ENCODE peak calls at places on chromosome 1, in ten cellular contexts. S, V, J, P, C, O, W, N, U and Z are unnamed samples.

GRCh38 chr1:111747282-111747734 is 8.1 kb upstream of the INKA2 start:
- DNase-seq in S (peak), V (no peak), J (no peak), P (peak), C (peak), O (peak), W (peak), N (peak), U (peak), Z (no peak)

GRCh38 chr1:147243228-147243685 is 773 bp downstream of the CHD1L start:
- DNase-seq in S (no peak), V (peak), J (no peak), P (no peak), C (no peak), O (peak), W (peak), N (no peak), U (peak), Z (no peak)

GRCh38 chr1:110155878-110156522 is 5.7 kb downstream of the SLC6A17 start:
- DNase-seq in S (peak), V (peak), J (no peak), P (peak), C (peak), O (peak), W (peak), N (peak), U (peak), Z (no peak)

GRCh38 chr1:109535971-109536491 is 3.6 kb upstream of the GPR61 start:
- DNase-seq in S (no peak), V (no peak), J (no peak), P (no peak), C (no peak), O (no peak), W (no peak), N (no peak), U (no peak), Z (no peak)

GRCh38 chr1:53396563-53397268 is 62.5 kb upstream of the DMRTB1 start:
- DNase-seq in S (no peak), V (peak), J (no peak), P (no peak), C (no peak), O (no peak), W (peak), N (no peak), U (no peak), Z (no peak)

GRCh38 chr1:226711976-226712778 is 26.9 kb downstream of the ITPKB start:
- DNase-seq in S (no peak), V (no peak), J (no peak), P (no peak), C (peak), O (no peak), W (no peak), N (no peak), U (peak), Z (no peak)

GRCh38 chr1:232534552-232535517 is 95.1 kb downstream of the SIPA1L2 start:
- DNase-seq in S (no peak), V (no peak), J (no peak), P (no peak), C (no peak), O (no peak), W (no peak), N (no peak), U (no peak), Z (no peak)

GRCh38 chr1:59631561-59631960 is 183.2 kb upstream of the HOOK1 start:
- DNase-seq in S (no peak), V (no peak), J (no peak), P (no peak), C (no peak), O (no peak), W (no peak), N (no peak), U (no peak), Z (no peak)

GRCh38 chr1:52368383-52369172 is 2.6 kb upstream of the CC2D1B start:
- DNase-seq in S (peak), V (peak), J (no peak), P (peak), C (peak), O (peak), W (peak), N (peak), U (no peak), Z (peak)

GRCh38 chr1:77687519-77687906 is 5.1 kb upstream of the ZZZ3 start:
- DNase-seq in S (peak), V (peak), J (no peak), P (peak), C (peak), O (no peak), W (no peak), N (no peak), U (peak), Z (no peak)
- TF ChIP-seq CTCF in S (peak), V (peak), J (no peak), P (peak), C (peak), O (no peak), W (no peak), N (peak), U (peak), Z (peak)

GRCh38 chr1:23792151-23792945 is 1.4 kb downstream of the LYPLA2 start:
- DNase-seq in S (no peak), V (peak), J (no peak), P (no peak), C (no peak), O (no peak), W (no peak), N (no peak), U (no peak), Z (no peak)
- H3K4me3 ChIP-seq in S (peak), V (peak), J (peak), P (peak), C (peak), O (peak), W (no peak), N (peak), U (peak), Z (peak)

DNA sequence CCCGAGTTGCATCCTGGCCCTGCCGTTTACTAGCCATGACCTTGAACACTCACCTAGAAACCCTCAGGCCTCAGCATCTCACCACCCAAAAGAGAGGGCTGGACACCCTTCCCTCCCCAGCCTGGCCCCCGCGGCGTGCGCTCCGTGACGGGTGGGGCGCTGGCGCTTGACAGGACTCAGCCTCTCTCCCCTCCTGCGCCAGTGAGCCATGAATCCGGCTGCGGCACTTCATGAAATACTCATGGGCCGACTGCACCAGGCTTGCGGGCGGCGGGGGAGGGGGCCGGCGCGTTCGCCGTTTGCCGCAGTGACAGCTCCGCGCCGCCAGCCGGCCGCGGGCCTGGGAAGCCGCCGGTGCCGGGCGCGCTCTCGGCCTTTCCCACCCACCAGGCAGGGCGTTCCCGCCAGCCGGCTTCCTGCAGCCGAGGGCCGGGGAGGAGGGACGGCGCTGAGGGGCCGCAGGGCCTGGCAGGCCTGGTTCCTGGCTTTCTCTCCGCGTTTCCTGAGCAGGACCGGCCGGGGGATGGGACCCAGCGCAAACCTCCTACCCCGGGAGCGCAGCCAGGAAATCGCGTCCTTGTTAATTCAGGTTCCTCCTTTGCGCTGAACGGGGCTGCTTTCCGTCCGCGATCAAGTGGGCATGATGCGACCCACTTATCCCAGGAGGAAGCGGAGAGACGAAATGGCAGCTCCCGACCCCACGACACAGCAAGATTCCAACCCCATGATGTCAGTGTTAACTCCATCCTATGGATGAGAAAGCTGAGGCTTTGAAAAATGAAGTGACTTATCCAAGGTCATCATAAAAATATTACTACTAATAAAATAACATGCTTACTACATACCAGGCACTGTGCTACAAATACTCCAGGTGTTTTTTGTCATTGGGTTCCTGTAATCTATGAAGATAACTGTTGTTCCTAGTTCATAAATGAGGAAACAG is 9.1 kb upstream of the LUZP1 start:
- DNase-seq in S (peak), V (peak), J (no peak), P (peak), C (peak), O (peak), W (peak), N (peak), U (peak), Z (no peak)
- TF ChIP-seq CTCF in S (no peak), V (peak), J (no peak), P (no peak), C (no peak), O (no peak), W (peak), N (no peak), U (no peak), Z (no peak)

DNA sequence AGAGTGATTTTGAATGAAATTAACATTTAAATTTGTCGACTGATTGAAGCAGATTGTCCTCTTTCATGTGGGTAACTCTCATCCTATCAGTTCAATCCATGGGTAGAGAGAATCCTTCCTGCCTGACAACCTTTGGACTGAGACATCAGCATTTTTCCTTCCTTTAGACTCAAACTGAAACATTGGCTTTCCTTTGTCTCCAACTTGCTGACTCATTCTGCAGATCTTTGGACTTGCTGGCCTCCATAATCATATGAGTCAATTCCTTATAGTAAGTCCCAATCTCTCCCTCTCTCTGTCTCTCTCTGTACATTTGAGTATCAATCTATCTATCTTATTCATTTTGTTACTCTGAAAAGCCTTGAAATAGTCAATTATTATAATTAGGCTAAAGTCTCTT is 416.7 kb downstream of the LRRIQ3 start:
- DNase-seq in S (no peak), V (no peak), J (no peak), P (no peak), C (no peak), O (no peak), W (no peak), N (no peak), U (no peak), Z (no peak)
- H3K4me3 ChIP-seq in S (no peak), V (no peak), J (no peak), P (no peak), C (no peak), O (no peak), W (no peak), N (no peak), U (no peak), Z (no peak)

GRCh38 chr1:227733751-227734545 is 1.2 kb downstream of the JMJD4 start:
- DNase-seq in S (no peak), V (no peak), J (no peak), P (no peak), C (no peak), O (no peak), W (peak), N (peak), U (no peak), Z (no peak)

GRCh38 chr1:227734546-227734857 is 600 bp downstream of the JMJD4 start:
- DNase-seq in S (no peak), V (no peak), J (no peak), P (no peak), C (no peak), O (no peak), W (no peak), N (peak), U (peak), Z (no peak)

GRCh38 chr1:227733309-227733705 is 1.8 kb downstream of the JMJD4 start:
- DNase-seq in S (no peak), V (no peak), J (no peak), P (no peak), C (no peak), O (no peak), W (peak), N (no peak), U (no peak), Z (no peak)

GRCh38 chr1:227736814-227737432 is 1.7 kb downstream of the SNAP47 start:
- DNase-seq in S (no peak), V (no peak), J (no peak), P (no peak), C (no peak), O (no peak), W (peak), N (no peak), U (no peak), Z (no peak)

DNA sequence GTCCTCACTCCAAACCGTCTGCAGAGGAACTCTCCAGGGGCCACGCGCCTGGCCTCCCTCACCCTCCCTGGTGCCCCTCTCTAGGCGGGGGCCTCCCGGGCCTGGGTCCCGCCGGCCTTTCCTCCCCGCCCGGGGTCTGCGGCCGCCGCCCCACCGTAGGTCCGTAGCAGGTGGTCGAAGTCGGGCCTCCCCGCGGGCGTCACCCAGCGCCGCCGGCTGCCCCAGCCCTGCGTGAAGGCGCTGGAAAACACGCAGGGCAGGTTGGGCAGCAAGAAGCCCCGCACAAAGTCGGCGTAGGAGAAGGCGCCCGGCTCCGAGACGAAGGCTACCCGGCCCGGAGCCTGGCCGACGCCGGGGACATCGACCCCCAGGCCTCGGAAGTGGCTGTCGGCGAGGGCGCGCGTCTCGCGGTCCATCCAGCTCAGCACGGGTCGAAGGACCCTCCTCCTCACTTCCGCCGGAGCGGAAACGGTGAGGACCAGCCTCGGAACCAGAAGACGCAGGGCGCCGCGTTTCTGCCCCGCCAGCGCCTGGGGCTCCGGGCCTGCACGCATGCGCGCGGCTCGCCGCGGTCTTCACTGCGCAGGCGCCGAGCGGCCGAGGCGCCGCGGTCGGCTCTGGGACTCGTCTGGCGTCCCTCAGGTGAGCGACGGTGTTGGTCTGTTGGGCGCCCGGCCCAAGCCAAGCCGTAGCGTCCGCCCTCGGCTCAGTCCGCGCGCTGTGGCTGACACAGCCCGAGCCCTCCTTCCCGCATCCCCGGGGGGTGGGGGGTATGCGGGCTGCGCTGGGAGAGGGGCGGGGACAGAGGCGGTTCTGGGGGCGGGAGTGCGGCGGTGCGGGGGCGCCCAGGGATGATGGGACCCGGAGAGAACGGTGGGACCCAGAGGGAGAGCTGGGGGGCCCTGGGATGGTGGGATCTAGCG is at the start of the genes JMJD4 and SNAP47:
- DNase-seq in S (peak), V (peak), J (peak), P (peak), C (peak), O (peak), W (peak), N (peak), U (peak), Z (peak)
- TF ChIP-seq CTCF in S (no peak), V (no peak), J (no peak), P (no peak), C (no peak), O (no peak), W (no peak), N (no peak), U (no peak), Z (no peak)

GRCh38 chr1:151325646-151326429 is 1.4 kb downstream of the PI4KB start:
- DNase-seq in S (no peak), V (no peak), J (no peak), P (peak), C (no peak), O (no peak), W (no peak), N (no peak), U (no peak), Z (no peak)

GRCh38 chr1:151327223-151327902 is at the start of gene PI4KB:
- DNase-seq in S (peak), V (peak), J (peak), P (peak), C (peak), O (peak), W (peak), N (peak), U (peak), Z (peak)

GRCh38 chr1:151325231-151325630 is 2.0 kb downstream of the PI4KB start:
- DNase-seq in S (no peak), V (no peak), J (no peak), P (peak), C (no peak), O (no peak), W (no peak), N (no peak), U (no peak), Z (no peak)

GRCh38 chr1:151326619-151327222 is 495 bp downstream of the PI4KB start:
- DNase-seq in S (peak), V (no peak), J (no peak), P (peak), C (no peak), O (peak), W (peak), N (peak), U (peak), Z (no peak)

DNA sequence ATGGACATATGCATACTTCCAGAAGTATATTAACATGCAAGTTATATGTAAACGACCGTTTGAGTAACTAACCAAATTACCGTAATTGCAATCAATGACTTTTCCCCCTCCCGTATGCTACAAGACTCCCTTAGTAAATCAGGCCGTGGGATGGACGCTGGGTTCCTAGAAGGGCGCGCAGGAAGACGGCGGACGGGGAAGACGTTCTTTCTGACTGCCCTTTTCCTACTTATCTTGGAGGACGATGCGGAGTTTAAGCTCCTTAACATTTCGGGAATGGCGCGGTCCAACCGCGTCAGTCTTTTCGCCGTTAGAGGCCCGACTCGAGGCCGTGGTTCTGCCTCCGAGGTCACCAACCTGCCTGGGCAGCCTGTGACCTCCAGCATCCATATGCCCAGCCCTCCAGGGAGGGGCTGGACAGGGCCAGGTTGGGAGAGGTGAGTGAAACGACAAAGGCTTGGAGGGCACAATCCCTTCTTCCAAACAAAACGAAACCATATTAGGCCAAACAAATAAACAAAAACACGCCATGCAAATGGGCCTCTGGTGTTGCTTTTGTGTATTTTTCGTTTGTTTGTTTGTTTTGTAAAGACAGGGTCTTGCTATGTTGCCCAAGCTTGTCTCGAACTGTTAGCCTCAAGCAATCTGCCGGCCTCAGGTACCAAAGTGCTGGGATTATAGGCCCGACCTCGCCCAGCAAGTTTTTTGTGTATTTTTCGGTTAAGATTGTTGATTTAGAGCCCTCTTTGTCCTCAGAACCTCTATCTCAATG is 873 bp upstream of the PI4KB start:
- DNase-seq in S (no peak), V (peak), J (no peak), P (no peak), C (peak), O (no peak), W (peak), N (peak), U (peak), Z (no peak)
- H3K4me3 ChIP-seq in S (peak), V (peak), J (peak), P (peak), C (peak), O (peak), W (peak), N (peak), U (peak), Z (peak)

GRCh38 chr1:203300441-203301330 is 4.6 kb upstream of the BTG2 start:
- DNase-seq in S (no peak), V (no peak), J (no peak), P (no peak), C (no peak), O (no peak), W (no peak), N (no peak), U (no peak), Z (no peak)
- TF ChIP-seq CTCF in S (no peak), V (no peak), J (no peak), P (no peak), C (no peak), O (no peak), W (no peak), N (no peak), U (no peak), Z (no peak)